ENCODE peak calls at places on chromosomes 3 and 15, in four cellular contexts. J is IMR-90, Z is AG04450, P is HCT116. E is an unnamed sample.

GRCh38 chr3:173711619-173712018 is 314.1 kb downstream of the NLGN1 start:
- DNase-seq in Z (no peak), P (peak; percentile 18), J (no peak), E (no peak)

GRCh38 chr3:66038384-66038725 is 363 bp downstream of the MAGI1 start:
- DNase-seq in J (no peak), Z (no peak), P (no peak), E (no peak)

GRCh38 chr3:134803051-134803505 is 8.0 kb downstream of the EPHB1 start:
- DNase-seq in Z (no peak), P (no peak), J (no peak), E (no peak)

GRCh38 chr3:45218578-45219390 is 7.3 kb downstream of the TMEM158 start:
- DNase-seq in P (no peak), J (peak; percentile 76), Z (peak; percentile 13), E (no peak)

GRCh38 chr15:60343221-60343970 is 54.4 kb downstream of the ANXA2 start:
- DNase-seq in Z (no peak), P (no peak), J (no peak), E (no peak)

GRCh38 chr3:134350861-134351311 is 23.4 kb downstream of the AMOTL2 start:
- DNase-seq in J (no peak), P (no peak), Z (no peak), E (no peak)

GRCh38 chr3:179801263-179801662 is 148.4 kb downstream of the USP13 start:
- DNase-seq in J (peak; percentile 96), Z (peak; percentile 85), P (no peak), E (no peak)

GRCh38 chr3:16523778-16524177 is 10.3 kb upstream of the RFTN1 start:
- DNase-seq in Z (no peak), J (peak; percentile 62), P (no peak), E (no peak)

GRCh38 chr3:195212033-195212748 is 58.8 kb downstream of the XXYLT1 start:
- DNase-seq in J (no peak), Z (no peak), P (no peak), E (no peak)

GRCh38 chr15:23532019-23532418 is 33.5 kb upstream of the MKRN3 start:
- DNase-seq in P (no peak), Z (no peak), J (no peak), E (no peak)

GRCh38 chr3:101070260-101071121 is 77.3 kb upstream of the ABI3BP start:
- DNase-seq in Z (no peak), J (no peak), P (peak; percentile 57), E (peak; percentile 29)

GRCh38 chr3:63933459-63933858 is 21.3 kb upstream of the SCAANT1 start:
- DNase-seq in Z (no peak), P (no peak), J (no peak), E (peak; percentile 19)

GRCh38 chr3:129872107-129872506 is 21.4 kb downstream of the TMCC1 start:
- DNase-seq in P (no peak), Z (no peak), J (no peak), E (no peak)

GRCh38 chr3:131231710-131232348 is 149.7 kb upstream of the NUDT16 start:
- DNase-seq in Z (no peak), P (no peak), J (no peak), E (no peak)

GRCh38 chr3:147173280-147173679 is 233.1 kb downstream of the ZIC4 start:
- DNase-seq in J (no peak), P (no peak), Z (no peak), E (no peak)

GRCh38 chr3:85950435-85950834 is 991.6 kb downstream of the CADM2 start:
- DNase-seq in P (no peak), J (no peak), Z (no peak), E (no peak)

GRCh38 chr15:71654714-71655174 is 155.6 kb upstream of the NR2E3 start:
- DNase-seq in Z (no peak), J (no peak), P (no peak), E (no peak)

GRCh38 chr15:23372284-23372683 is 17.7 kb downstream of the GOLGA8S start:
- DNase-seq in P (no peak), Z (no peak), J (no peak), E (no peak)

GRCh38 chr15:59237119-59237853 is 30.6 kb downstream of the LDHAL6B start:
- DNase-seq in P (no peak), J (no peak), Z (no peak), E (no peak)

GRCh38 chr3:63948995-63949394 is 36.8 kb upstream of the SCAANT1 start:
- DNase-seq in J (peak; percentile 74), Z (no peak), P (no peak), E (no peak)

GRCh38 chr3:167644611-167645010 is 9.1 kb downstream of the WDR49 start:
- DNase-seq in P (no peak), J (no peak), Z (no peak), E (no peak)

GRCh38 chr3:125401402-125401801 is 26.3 kb upstream of the ZNF148 start:
- DNase-seq in Z (peak; percentile 2), J (peak; percentile 48), P (no peak), E (no peak)

GRCh38 chr3:168047190-168047795 is 48.4 kb downstream of the GOLIM4 start:
- DNase-seq in J (peak; percentile 87), P (peak; percentile 79), Z (peak; percentile 55), E (no peak)

GRCh38 chr15:86865920-86866319 is 786.2 kb downstream of the AGBL1 start:
- DNase-seq in P (no peak), J (no peak), Z (no peak), E (no peak)
- H3K27ac ChIP-seq in P (no peak overlapping the region), J (no peak overlapping the region), Z (no peak overlapping the region), E (no peak overlapping the region)

DNA sequence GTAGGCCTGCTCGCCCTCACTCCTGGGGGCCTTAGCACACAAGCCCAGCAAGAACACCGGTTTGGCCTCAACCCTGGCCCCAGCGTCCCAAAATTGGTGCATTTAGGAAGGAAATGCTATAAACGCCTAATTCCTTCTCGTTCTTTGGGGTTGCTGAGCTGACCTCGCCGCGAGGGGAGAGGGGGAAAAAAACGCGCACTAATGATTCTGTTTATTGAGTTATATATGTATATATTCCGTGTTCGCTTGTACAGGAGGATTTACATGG is 3.9 kb downstream of the FEZF2 start:
- DNase-seq in J (no peak), Z (no peak), P (no peak), E (no peak)
- H3K27me3 ChIP-seq in J (peaks cover 85% of the 10 kb centered on the region), Z (peaks cover 87% of the 10 kb centered on the region), P (peaks cover 10% of the 10 kb centered on the region), E (peaks cover 11% of the 10 kb centered on the region)

GRCh38 chr15:37095993-37096877 is 4.1 kb downstream of the MEIS2 start:
- DNase-seq in J (no peak), Z (no peak), P (no peak), E (no peak)
- H3K4me3 ChIP-seq in J (peak overlapping the region; percentile 94), Z (peak overlapping the region; percentile 95), P (no peak overlapping the region), E (no peak overlapping the region)

GRCh38 chr15:95716708-95717107 is 613.8 kb upstream of the NR2F2 start:
- DNase-seq in P (no peak), J (no peak), Z (no peak), E (no peak)
- H3K27ac ChIP-seq in P (no peak overlapping the region), J (no peak overlapping the region), Z (no peak overlapping the region), E (no peak overlapping the region)

GRCh38 chr3:128229077-128229837 is 76.0 kb downstream of the EEFSEC start:
- DNase-seq in P (no peak), Z (no peak), J (no peak), E (no peak)
- H3K27me3 ChIP-seq in P (no peaks in the 10 kb centered on the region), Z (no peaks in the 10 kb centered on the region), J (no peaks in the 10 kb centered on the region), E (no peaks in the 10 kb centered on the region)

GRCh38 chr3:43287514-43287913 is 1.2 kb downstream of the SNRK start:
- DNase-seq in P (no peak), Z (no peak), J (peak; percentile 5), E (peak; percentile 31)

GRCh38 chr3:43289401-43289800 is 3.1 kb downstream of the SNRK start:
- DNase-seq in P (no peak), Z (no peak), J (no peak), E (no peak)

GRCh38 chr3:43286886-43287301 is 554 bp downstream of the SNRK start:
- DNase-seq in Z (no peak), P (no peak), J (no peak), E (peak; percentile 37)

GRCh38 chr3:43288366-43288765 is 2.0 kb downstream of the SNRK start:
- DNase-seq in J (peak; percentile 59), P (no peak), Z (no peak), E (peak; percentile 55)

DNA sequence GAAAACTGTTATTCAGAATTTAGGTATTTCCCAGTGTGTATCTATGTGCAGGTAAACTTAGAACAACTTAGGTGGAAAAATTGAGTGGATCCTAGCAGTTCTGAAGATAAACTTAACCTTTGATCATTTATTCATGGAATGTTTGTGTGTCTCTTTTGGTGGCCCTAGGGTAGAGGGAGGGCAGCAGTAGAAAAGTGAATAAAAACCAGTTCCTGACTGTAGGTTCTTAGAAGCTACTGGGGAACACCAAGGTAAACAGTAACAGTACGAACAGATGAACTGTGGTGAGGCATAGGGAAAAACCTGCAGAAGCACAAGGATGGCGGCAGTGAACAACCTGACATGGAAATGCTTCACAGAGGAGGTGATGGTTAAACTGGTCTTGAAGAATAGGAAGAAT is 2.5 kb downstream of the SNRK start:
- DNase-seq in Z (no peak), P (no peak), J (no peak), E (no peak)
- H3K4me3 ChIP-seq in Z (peak overlapping the region; percentile 20), P (no peak overlapping the region), J (peak overlapping the region; percentile 40), E (peak overlapping the region; percentile 100)

GRCh38 chr3:120174811-120175210 is 80.6 kb upstream of the GSK3B start:
- DNase-seq in P (no peak), Z (no peak), J (no peak), E (no peak)
- H3K27ac ChIP-seq in P (no peak overlapping the region), Z (no peak overlapping the region), J (no peak overlapping the region), E (no peak overlapping the region)

E was measured in CD4-positive, CD25-positive, alpha-beta regulatory T cell.